ENCODE peak calls at places on chromosomes 1 and 21, in five cellular contexts. L is GM06990; A is CD8-positive, alpha-beta memory T cell; R is PC-9; I is dorsolateral prefrontal cortex. Q is an unnamed sample.

GRCh38 chr1:58084266-58084665 is 462.3 kb downstream of the OMA1 start:
- DNase-seq in I (no peak), L (no peak), R (no peak), A (no peak), Q (no peak)

GRCh38 chr1:41073971-41074370 is 52.4 kb upstream of the SLFNL1 start:
- DNase-seq in R (no peak), I (no peak), A (no peak), L (no peak), Q (no peak)

GRCh38 chr1:160401487-160401805 is 1.1 kb downstream of the VANGL2 start:
- DNase-seq in L (no peak), R (no peak), I (no peak), A (no peak), Q (no peak)

GRCh38 chr1:32500387-32501209 is 35.7 kb downstream of the ZBTB8B start:
- DNase-seq in I (peak; percentile 55), L (peak; percentile 63), R (peak; percentile 57), A (no peak), Q (peak; percentile 74)

GRCh38 chr1:109379422-109379821 is 18.3 kb downstream of the SORT1 start:
- DNase-seq in I (no peak), R (no peak), L (no peak), A (no peak), Q (no peak)

GRCh38 chr21:42818328-42818749 is 61.0 kb downstream of the WDR4 start:
- DNase-seq in L (no peak), A (peak; percentile 30), R (peak; percentile 53), I (no peak), Q (no peak)

GRCh38 chr1:41870076-41870562 is 48.6 kb downstream of the HIVEP3 start:
- DNase-seq in R (peak; percentile 37), L (peak; percentile 34), I (no peak), A (no peak), Q (peak; percentile 29)

GRCh38 chr1:204197068-204197467 is 777 bp upstream of the KISS1 start:
- DNase-seq in R (no peak), A (no peak), L (no peak), I (no peak), Q (no peak)

GRCh38 chr1:37628026-37628556 is 6.6 kb downstream of the RSPO1 start:
- DNase-seq in L (no peak), R (no peak), I (no peak), A (no peak), Q (no peak)

GRCh38 chr1:193609592-193609991 is 423.2 kb upstream of the B3GALT2 start:
- DNase-seq in A (no peak), L (no peak), I (no peak), R (no peak), Q (no peak)

GRCh38 chr1:179310721-179311120 is 17.1 kb downstream of the SOAT1 start:
- DNase-seq in A (no peak), I (no peak), R (no peak), L (no peak), Q (no peak)

GRCh38 chr1:30475201-30475600 is 248.2 kb downstream of the MATN1 start:
- DNase-seq in I (no peak), A (no peak), L (no peak), R (no peak), Q (no peak)

GRCh38 chr1:95548211-95548610 is 314.2 kb downstream of the RWDD3 start:
- DNase-seq in A (no peak), L (no peak), I (no peak), R (no peak), Q (no peak)

GRCh38 chr1:112502827-112503226 is 5.9 kb upstream of the WNT2B start:
- DNase-seq in A (no peak), L (no peak), R (no peak), I (peak; percentile 64), Q (no peak)

GRCh38 chr1:204398197-204399125 is 13.2 kb downstream of the PPP1R15B start:
- DNase-seq in R (peak; percentile 88), I (no peak), L (peak; percentile 26), A (peak; percentile 39), Q (peak; percentile 87)

GRCh38 chr1:163165119-163165518 is 37.6 kb downstream of the RGS5 start:
- DNase-seq in R (no peak), L (no peak), I (no peak), A (no peak), Q (no peak)

GRCh38 chr21:39348040-39348354 is 891 bp downstream of the HMGN1 start:
- DNase-seq in A (no peak), R (no peak), I (peak; percentile 35), L (no peak), Q (no peak)

GRCh38 chr1:28580706-28581530 is 11.1 kb upstream of the RAB42 start:
- DNase-seq in L (no peak), A (peak; percentile 35), R (peak; percentile 28), I (peak; percentile 33), Q (peak; percentile 26)

GRCh38 chr1:155250633-155251449 is 4.4 kb downstream of the ENTREP3 start:
- DNase-seq in I (peak; percentile 92), A (peak; percentile 95), L (peak; percentile 90), R (peak; percentile 88), Q (peak; percentile 93)

GRCh38 chr1:160552425-160552824 is 26.9 kb downstream of the CD84 start:
- DNase-seq in I (no peak), R (no peak), A (no peak), L (no peak), Q (no peak)

GRCh38 chr1:9589144-9589718 is 520 bp downstream of the TMEM201 start:
- DNase-seq in R (peak; percentile 21), A (peak; percentile 18), I (no peak), L (peak; percentile 55), Q (no peak)

GRCh38 chr1:234186037-234186688 is 187.1 kb upstream of the COA6 start:
- DNase-seq in A (no peak), I (no peak), L (no peak), R (peak; percentile 77), Q (no peak)

GRCh38 chr1:83689900-83690868 is 308.7 kb downstream of the TTLL7 start:
- DNase-seq in L (no peak), A (no peak), R (no peak), I (no peak), Q (no peak)

GRCh38 chr1:53135735-53136114 is 6.7 kb downstream of the SLC1A7 start:
- DNase-seq in A (no peak), R (peak; percentile 43), L (no peak), I (no peak), Q (no peak)

GRCh38 chr1:62084304-62084905 is 110.2 kb upstream of the L1TD1 start:
- DNase-seq in I (no peak), L (no peak), R (no peak), A (no peak), Q (no peak)

GRCh38 chr21:35041122-35041521 is 8.0 kb downstream of the RUNX1 start:
- DNase-seq in I (no peak), R (no peak), A (no peak), L (no peak), Q (no peak)
- H3K4me3 ChIP-seq in I (no peak overlapping the region), R (no peak overlapping the region), A (peak overlapping the region; percentile 49), L (no peak overlapping the region), Q (no peak overlapping the region)

GRCh38 chr1:39574646-39575045 is 1.9 kb downstream of the PABPC4 start:
- DNase-seq in R (peak; percentile 37), A (no peak), I (no peak), L (no peak), Q (peak; percentile 58)
- H3K4me3 ChIP-seq in R (peak overlapping the region; percentile 76), A (peak overlapping the region; percentile 49), I (peak overlapping the region; percentile 92), L (peak overlapping the region; percentile 87), Q (peak overlapping the region; percentile 77)

DNA sequence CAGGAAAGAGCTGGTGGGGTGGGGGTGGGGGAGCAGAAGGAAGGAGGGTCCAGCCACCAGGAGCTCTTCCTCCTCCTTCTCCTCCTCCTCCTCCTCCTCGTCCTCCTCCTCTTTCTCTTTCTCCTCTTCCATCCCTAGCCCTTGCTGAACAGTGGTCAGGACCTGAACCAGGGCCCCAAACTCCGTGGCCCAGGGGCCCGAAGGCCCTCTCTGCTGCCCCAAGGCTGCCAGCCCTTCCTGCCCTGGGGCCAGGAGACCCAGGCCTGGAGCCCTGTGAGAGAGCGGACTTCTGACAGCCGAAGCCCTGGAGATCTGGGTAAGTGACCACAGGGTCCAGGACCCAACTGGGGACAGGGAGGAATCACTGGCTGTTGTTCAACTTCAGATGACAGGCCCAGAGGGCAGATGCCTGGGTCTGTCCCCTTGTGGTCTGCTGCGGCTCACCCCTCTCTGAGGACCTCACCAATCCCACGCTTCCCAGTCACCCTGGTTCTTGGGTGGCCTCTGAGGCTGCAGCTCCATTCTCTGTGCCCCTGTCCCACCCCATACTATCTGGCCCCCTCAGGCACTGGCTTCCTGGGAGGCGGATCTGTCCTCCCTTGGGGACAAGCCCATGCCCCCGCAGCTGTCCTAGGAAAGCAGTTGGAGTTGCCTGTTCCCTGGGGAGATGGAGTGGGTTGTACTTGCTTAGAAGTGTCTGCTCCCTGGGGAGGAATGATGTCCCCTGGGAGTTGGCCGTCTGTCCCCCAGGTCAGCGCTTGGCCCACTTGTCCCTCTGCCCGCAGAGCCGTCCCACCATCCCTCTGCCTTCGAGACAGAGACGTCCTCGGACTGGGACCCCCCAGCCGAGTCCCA is 51.8 kb downstream of the VWA5B1 start:
- DNase-seq in I (no peak), A (no peak), L (no peak), R (no peak), Q (no peak)
- H3K4me3 ChIP-seq in I (peak overlapping the region; percentile 48), A (no peak overlapping the region), L (no peak overlapping the region), R (no peak overlapping the region), Q (no peak overlapping the region)

GRCh38 chr1:77282187-77282865 is 507 bp downstream of the AK5 start:
- DNase-seq in L (peak; percentile 18), A (no peak), R (peak; percentile 20), I (peak; percentile 31), Q (peak; percentile 16)
- H3K4me3 ChIP-seq in L (peak overlapping the region; percentile 51), A (peak overlapping the region; percentile 66), R (peak overlapping the region; percentile 67), I (peak overlapping the region; percentile 87), Q (peak overlapping the region; percentile 21)

GRCh38 chr1:156859523-156860112 is 701 bp upstream of the INSRR start:
- DNase-seq in A (no peak), R (peak; percentile 8), I (no peak), L (no peak), Q (no peak)

GRCh38 chr1:156858959-156859522 is at the start of gene INSRR:
- DNase-seq in L (no peak), I (no peak), R (no peak), A (no peak), Q (no peak)

GRCh38 chr1:156860639-156861423 is at the start of gene NTRK1:
- DNase-seq in R (peak; percentile 21), I (no peak), A (peak; percentile 53), L (peak; percentile 53), Q (peak; percentile 50)

GRCh38 chr1:156858555-156858956 is 361 bp downstream of the INSRR start:
- DNase-seq in A (no peak), I (no peak), L (no peak), R (no peak), Q (no peak)

DNA sequence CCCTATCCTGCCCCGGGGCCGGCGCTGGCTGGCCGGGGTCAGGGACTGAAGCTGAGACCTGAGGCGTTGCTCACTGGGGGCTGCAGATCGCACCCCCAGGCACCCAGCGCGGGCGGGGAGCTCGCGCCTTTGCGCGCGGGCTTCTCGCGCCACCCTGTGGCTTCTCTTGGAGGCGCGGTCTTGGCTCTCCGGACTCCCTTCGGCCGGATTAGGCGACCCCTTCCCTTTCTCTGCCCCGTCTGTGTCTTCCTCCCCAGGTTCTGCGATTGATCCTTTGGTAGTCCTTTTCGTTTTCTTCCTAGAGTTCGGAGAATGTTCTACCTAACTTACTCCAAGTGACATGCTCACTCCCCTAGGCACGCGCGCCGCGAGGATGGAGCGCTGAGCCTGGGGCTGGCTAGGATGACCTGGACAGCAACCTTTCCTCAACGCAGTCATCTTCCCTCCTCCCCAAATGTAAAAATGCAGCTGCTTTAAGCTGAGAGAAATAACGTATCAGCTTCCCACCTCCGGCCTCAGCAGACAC is 489 bp upstream of the NTRK1 start:
- DNase-seq in A (peak; percentile 46), R (peak; percentile 49), I (no peak), L (peak; percentile 71), Q (peak; percentile 52)
- H3K4me3 ChIP-seq in A (peak overlapping the region; percentile 64), R (peak overlapping the region; percentile 40), I (peak overlapping the region; percentile 53), L (peak overlapping the region; percentile 56), Q (peak overlapping the region; percentile 29)